ENCODE peak calls at places on chromosomes 1 and 21, in nine cellular contexts. D, G, C, B, E, F, W, Y and V are unnamed samples.

GRCh38 chr1:67833595-67833926 is 294 bp upstream of the GNG12 start:
- DNase-seq in D (no peak), G (no peak), C (no peak), B (no peak), E (peak), F (peak), W (no peak), Y (no peak), V (peak)

GRCh38 chr1:2927393-2927792 is 93.9 kb upstream of the ACTRT2 start:
- DNase-seq in D (no peak), G (no peak), C (no peak), B (no peak), E (no peak), F (no peak), W (no peak), Y (no peak), V (peak)

GRCh38 chr1:116710326-116711060 is 43.0 kb upstream of the IGSF3 start:
- DNase-seq in D (no peak), G (no peak), C (no peak), B (peak), E (no peak), F (no peak), W (no peak), Y (no peak), V (no peak)

GRCh38 chr1:106755682-106756406 is 300.6 kb upstream of the PRMT6 start:
- DNase-seq in D (no peak), G (no peak), C (no peak), B (no peak), E (no peak), F (peak), W (no peak), Y (no peak), V (no peak)

GRCh38 chr21:26115899-26116298 is 54.7 kb downstream of the APP start:
- DNase-seq in D (no peak), G (no peak), C (no peak), B (no peak), E (no peak), F (peak), W (no peak), Y (no peak), V (no peak)

GRCh38 chr1:228035844-228036243 is 29.0 kb downstream of the WNT3A start:
- DNase-seq in D (peak), G (no peak), C (peak), B (no peak), E (peak), F (no peak), W (no peak), Y (no peak), V (no peak)

GRCh38 chr1:46166521-46167462 is 8.1 kb upstream of the TSPAN1 start:
- DNase-seq in D (peak), G (peak), C (no peak), B (peak), E (no peak), F (no peak), W (no peak), Y (no peak), V (no peak)

GRCh38 chr1:172180886-172181285 is 239.6 kb upstream of the C1orf105 start:
- DNase-seq in D (peak), G (peak), C (peak), B (no peak), E (no peak), F (peak), W (no peak), Y (peak), V (no peak)

GRCh38 chr1:199546323-199546722 is 481.2 kb upstream of the NR5A2 start:
- DNase-seq in D (no peak), G (no peak), C (no peak), B (no peak), E (no peak), F (peak), W (no peak), Y (no peak), V (no peak)

GRCh38 chr1:65164633-65165032 is 16.6 kb downstream of the AK4 start:
- DNase-seq in D (no peak), G (no peak), C (no peak), B (no peak), E (no peak), F (no peak), W (no peak), Y (no peak), V (no peak)

GRCh38 chr1:5794279-5794678 is 197.9 kb downstream of the NPHP4 start:
- DNase-seq in D (no peak), G (no peak), C (no peak), B (no peak), E (no peak), F (no peak), W (no peak), Y (no peak), V (no peak)

GRCh38 chr1:212712451-212713303 is 13.0 kb upstream of the BATF3 start:
- DNase-seq in D (no peak), G (no peak), C (no peak), B (no peak), E (no peak), F (peak), W (no peak), Y (no peak), V (no peak)

GRCh38 chr1:6914646-6915178 is 129.5 kb downstream of the CAMTA1 start:
- DNase-seq in D (no peak), G (no peak), C (no peak), B (no peak), E (no peak), F (no peak), W (no peak), Y (no peak), V (no peak)

GRCh38 chr1:54742262-54742661 is 22.1 kb downstream of the PARS2 start:
- DNase-seq in D (no peak), G (no peak), C (no peak), B (no peak), E (no peak), F (no peak), W (no peak), Y (no peak), V (no peak)

DNA sequence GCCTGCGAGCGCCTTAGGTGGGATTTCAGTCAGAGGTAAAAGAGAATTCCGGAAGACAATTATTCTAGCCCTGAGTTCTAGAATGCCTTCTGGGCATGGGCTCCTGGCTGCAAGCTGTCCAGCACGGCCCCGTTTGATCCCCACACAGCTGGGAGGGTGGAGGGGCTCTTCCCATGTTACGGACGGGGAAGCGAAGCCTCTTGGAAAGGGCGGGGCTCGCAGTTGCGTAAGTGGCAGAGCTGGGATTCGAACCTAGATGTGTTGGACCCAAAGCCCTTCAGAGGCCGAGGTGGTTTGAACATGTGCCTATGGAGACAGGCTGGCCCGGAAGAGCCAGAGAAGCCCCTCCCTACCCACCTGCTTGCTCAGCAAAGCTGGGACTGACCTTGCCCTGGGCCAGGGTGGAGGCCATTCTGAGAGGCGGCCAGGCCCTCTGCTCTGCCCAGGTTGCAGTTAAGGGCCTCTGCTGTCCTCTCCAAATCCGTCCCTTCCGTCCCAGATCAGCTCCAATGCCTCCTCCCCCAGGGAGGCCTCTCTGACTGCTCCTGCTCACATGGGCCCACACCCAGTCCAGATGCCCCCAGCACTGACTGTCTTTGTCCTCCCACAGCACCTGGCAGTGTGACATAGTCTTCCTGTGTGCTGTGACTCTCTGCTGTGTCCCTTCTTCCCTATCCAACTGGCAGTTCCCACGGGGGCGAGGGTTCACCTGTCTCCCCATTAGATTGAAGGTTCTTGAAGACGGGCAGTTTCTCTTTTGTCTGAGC is 1.1 kb upstream of the HSPB7 start:
- DNase-seq in D (no peak), G (no peak), C (no peak), B (no peak), E (no peak), F (no peak), W (no peak), Y (no peak), V (no peak)
- H3K4me3 ChIP-seq in D (no peak), G (no peak), C (no peak), B (no peak), E (no peak), F (no peak), W (no peak), Y (no peak), V (peak)

DNA sequence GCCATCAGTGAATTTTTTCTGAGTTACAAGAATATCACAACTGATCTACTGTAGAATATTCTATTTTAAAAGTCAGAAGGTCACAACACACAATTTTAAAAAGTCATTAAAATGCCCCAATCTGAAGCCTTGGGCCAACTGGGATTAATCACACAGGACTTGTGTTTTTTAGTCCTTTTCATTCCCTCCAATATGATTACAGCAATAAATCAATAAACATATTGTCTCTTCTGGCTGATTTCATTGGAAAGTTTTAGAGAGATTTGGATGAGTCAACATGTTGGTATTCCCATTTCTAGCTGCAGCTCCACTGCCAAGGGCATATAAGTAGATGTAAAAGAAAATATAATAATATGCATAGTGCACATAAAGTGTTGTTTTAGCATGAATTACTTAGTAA is 85.8 kb downstream of the NIBAN1 start:
- DNase-seq in D (no peak), G (no peak), C (no peak), B (no peak), E (no peak), F (peak), W (no peak), Y (no peak), V (no peak)
- H3K27ac ChIP-seq in D (no peak), G (no peak), C (no peak), B (no peak), E (no peak), F (peak), W (peak), Y (peak), V (peak)

GRCh38 chr1:229452956-229453801 is 19.3 kb upstream of the ACTA1 start:
- DNase-seq in D (no peak), G (no peak), C (no peak), B (no peak), E (no peak), F (no peak), W (no peak), Y (no peak), V (no peak)
- TF ChIP-seq CTCF in D (peak), G (peak), C (peak), B (peak), E (peak), F (peak), W (no peak), Y (peak), V (no peak)

DNA sequence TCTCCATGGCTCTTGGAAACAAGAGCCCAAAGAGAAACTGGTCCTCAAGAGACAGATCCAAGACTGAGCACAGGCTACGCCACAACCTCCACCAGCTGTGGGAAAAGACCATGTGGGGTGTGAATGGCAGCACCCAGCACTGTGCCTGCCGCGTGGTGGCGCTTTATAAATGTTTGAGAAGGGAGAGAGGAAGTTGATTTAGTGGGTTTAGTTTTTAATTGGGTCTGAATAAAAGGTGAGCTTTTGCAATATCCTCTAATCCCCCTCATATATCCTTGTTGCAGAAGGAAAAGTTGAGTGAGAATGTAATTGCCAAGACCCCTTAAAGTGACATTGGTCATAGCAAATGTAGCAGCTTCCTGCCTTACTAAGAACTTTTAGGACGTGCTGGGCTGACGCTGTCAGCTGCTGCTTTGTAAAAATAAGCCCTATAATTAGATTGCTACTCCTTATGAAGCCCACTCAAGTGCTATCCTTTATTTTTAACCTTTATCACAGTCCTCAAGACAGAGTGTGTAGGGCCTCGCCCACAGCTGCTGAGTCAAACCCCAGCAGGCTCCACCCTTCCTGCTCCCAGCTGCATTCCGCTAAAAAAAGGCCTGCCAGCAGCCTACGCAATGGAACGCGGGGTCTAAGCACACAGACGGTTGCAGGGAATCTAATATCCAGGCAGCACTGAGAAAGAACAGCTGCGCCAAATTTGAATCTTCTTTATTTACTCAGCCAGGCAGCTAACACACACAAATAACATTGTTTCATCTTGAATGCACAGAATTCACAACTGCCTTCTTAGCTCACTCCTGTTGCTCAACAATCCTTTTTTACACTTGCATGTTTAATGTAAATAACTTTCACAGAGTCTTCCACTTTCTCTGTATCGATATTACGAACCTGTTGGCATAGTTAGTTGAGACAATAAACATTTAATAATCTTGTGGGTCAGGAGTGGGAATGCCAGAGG is 47.3 kb upstream of the PRDX6 start:
- DNase-seq in D (peak), G (peak), C (peak), B (peak), E (peak), F (peak), W (peak), Y (peak), V (peak)
- H3K4me3 ChIP-seq in D (peak), G (peak), C (peak), B (no peak), E (peak), F (peak), W (peak), Y (peak), V (peak)

DNA sequence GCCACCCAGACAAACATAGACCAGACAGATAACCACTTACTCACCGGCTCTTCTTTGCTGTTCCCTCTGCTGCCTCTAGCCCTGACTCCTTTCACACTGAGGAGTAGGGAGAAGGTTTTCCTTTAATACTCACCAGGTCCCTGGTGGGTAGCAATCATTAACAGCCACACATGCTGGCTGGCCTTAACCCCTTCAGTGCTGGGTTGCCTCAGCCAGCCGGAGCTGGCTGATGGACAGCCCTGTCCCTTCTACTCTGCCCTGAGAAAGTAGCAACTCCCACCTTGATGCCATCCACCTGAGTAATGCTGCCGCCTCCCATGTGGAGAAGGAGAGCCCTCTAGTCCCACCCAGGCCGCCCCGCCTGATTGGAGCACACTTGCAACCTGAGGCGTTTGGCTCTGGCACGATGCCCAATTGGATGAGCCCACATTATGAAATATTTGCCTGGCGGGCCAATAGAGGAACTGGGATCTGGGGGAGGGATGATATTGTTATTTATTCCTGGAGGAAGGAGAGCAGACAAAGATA is 71.6 kb downstream of the PLEKHA6 start:
- DNase-seq in D (peak), G (peak), C (no peak), B (peak), E (peak), F (no peak), W (peak), Y (no peak), V (peak)
- H3K27ac ChIP-seq in D (peak), G (peak), C (peak), B (no peak), E (peak), F (no peak), W (peak), Y (peak), V (no peak)

GRCh38 chr1:236144446-236145150 is 2.3 kb downstream of the GPR137B start:
- DNase-seq in D (no peak), G (no peak), C (no peak), B (no peak), E (no peak), F (no peak), W (no peak), Y (no peak), V (no peak)
- TF ChIP-seq CTCF in D (no peak), G (no peak), C (no peak), B (no peak), E (no peak), F (no peak), W (no peak), Y (no peak), V (no peak)